ENCODE peak calls at places on chromosomes 4 and X, in ten cellular contexts. C is NCI-H1417; D is stimulated activated naive CD8-positive, alpha-beta T cell treated with anti-CD3 and anti-CD28 coated beads, Interleukin-15, Interleukin-2, amounts not matched to agents 100 U/mL and 50 U/mL, for 24 hours; Z is activated gamma-delta T cell treated with anti-CD3 and anti-CD28 coated beads, Interleukin-2, amount 50 U/mL, for 16 hours; A is amniotic stem cell; M is uterus; B is H4; Q is right cardiac atrium; I is left cardiac atrium; K is stimulated activated CD4-positive, alpha-beta T cell treated with anti-CD3 and anti-CD28 coated beads, Interleukin-1b, Interleukin-23, amount 100 ng/mL, for 4 hours. S is an unnamed sample.

GRCh38 chr4:30854566-30854965 is 134.4 kb downstream of the PCDH7 start:
- DNase-seq in C (no peak), A (no peak), Q (no peak), M (no peak), Z (no peak), B (no peak), I (no peak), D (no peak), K (no peak), S (no peak)

GRCh38 chrX:34880656-34881055 is 61.9 kb upstream of the FAM47B start:
- DNase-seq in Z (no peak), B (peak), I (no peak), K (no peak), M (no peak), Q (no peak), D (no peak), A (no peak), C (no peak), S (peak)

GRCh38 chrX:41184312-41184711 is 99.1 kb downstream of the USP9X start:
- DNase-seq in M (no peak), A (no peak), B (no peak), Z (no peak), C (no peak), Q (no peak), D (no peak), K (no peak), I (no peak), S (no peak)

GRCh38 chr4:36722986-36723385 is 441.6 kb downstream of the DTHD1 start:
- DNase-seq in M (no peak), A (no peak), Q (no peak), D (no peak), I (no peak), K (no peak), B (no peak), C (no peak), Z (no peak), S (no peak)

GRCh38 chrX:102516314-102516936 is at the start of gene TMSB15A:
- DNase-seq in M (peak), A (peak), B (peak), I (peak), Z (no peak), K (peak), C (peak), D (peak), Q (peak), S (no peak)

GRCh38 chr4:174134361-174134760 is 149.1 kb downstream of the FBXO8 start:
- DNase-seq in C (no peak), Z (no peak), D (no peak), B (no peak), A (no peak), M (no peak), Q (no peak), I (no peak), K (no peak), S (no peak)

GRCh38 chr4:3434891-3435683 is 6.7 kb upstream of the HGFAC start:
- DNase-seq in M (no peak), B (no peak), K (no peak), Q (peak), A (no peak), D (no peak), I (no peak), C (no peak), Z (no peak), S (no peak)

GRCh38 chrX:274904-275475 is 6.2 kb upstream of the PLCXD1 start:
- DNase-seq in I (no peak), M (no peak), B (no peak), Z (no peak), K (no peak), C (no peak), A (no peak), Q (no peak), D (no peak), S (no peak)

GRCh38 chrX:85963736-85964135 is 83.6 kb downstream of the CHM start:
- DNase-seq in Z (no peak), K (no peak), Q (no peak), A (no peak), D (no peak), I (no peak), M (no peak), C (no peak), B (no peak), S (peak)

GRCh38 chrX:112545051-112545450 is 134.7 kb downstream of the LHFPL1 start:
- DNase-seq in C (no peak), B (no peak), D (no peak), M (no peak), A (no peak), I (no peak), K (no peak), Q (no peak), Z (no peak), S (no peak)

GRCh38 chr4:69731826-69732225 is 28.6 kb downstream of the SULT1B1 start:
- DNase-seq in K (no peak), C (no peak), M (no peak), Z (no peak), D (no peak), Q (no peak), B (no peak), A (no peak), I (no peak), S (no peak)

GRCh38 chrX:48021026-48021900 is 14.5 kb downstream of the SPACA5 start:
- DNase-seq in C (peak), B (peak), K (peak), A (no peak), Q (peak), I (peak), D (peak), Z (peak), M (peak), S (peak)

GRCh38 chr4:82744284-82744963 is 54.2 kb downstream of the SCD5 start:
- DNase-seq in Q (no peak), M (no peak), I (no peak), D (no peak), C (no peak), B (no peak), K (no peak), A (no peak), Z (no peak), S (no peak)

GRCh38 chr4:172596206-172596605 is 572.4 kb upstream of the GALNT7 start:
- DNase-seq in Z (no peak), C (no peak), Q (no peak), M (no peak), B (peak), D (no peak), A (no peak), K (no peak), I (no peak), S (no peak)

GRCh38 chr4:7911044-7911578 is 28.6 kb downstream of the AFAP1 start:
- DNase-seq in B (no peak), C (no peak), D (no peak), Z (no peak), K (no peak), M (peak), Q (peak), I (peak), A (peak), S (no peak)

GRCh38 chr4:121277194-121278105 is 103.4 kb downstream of the QRFPR start:
- DNase-seq in K (no peak), Q (no peak), M (no peak), D (no peak), B (peak), C (no peak), A (no peak), I (no peak), Z (no peak), S (no peak)

GRCh38 chr4:2126309-2127043 is 67.3 kb downstream of the NAT8L start:
- DNase-seq in Q (no peak), C (no peak), D (no peak), A (no peak), K (no peak), Z (no peak), M (no peak), I (no peak), B (no peak), S (no peak)

GRCh38 chr4:127251423-127251822 is 381.3 kb upstream of the INTU start:
- DNase-seq in Q (no peak), B (peak), A (peak), M (no peak), Z (no peak), K (no peak), C (no peak), I (no peak), D (no peak), S (no peak)

S was measured in Caki2.